ENCODE peak calls at places on chromosomes 1 and 21, in six cellular contexts. W, F, J, D, P and C are unnamed samples. For H3K4me1, the result is how much of the 10 kb centered on the place peaks cover.

GRCh38 chr1:218459878-218460277 is 114.7 kb downstream of the TGFB2 start:
- DNase-seq in W (no peak), F (peak), J (peak), D (peak), P (peak), C (peak)

GRCh38 chr1:29081201-29081600 is 42.5 kb downstream of the TMEM200B start:
- DNase-seq in W (no peak), F (no peak), J (no peak), D (no peak), P (no peak), C (no peak)

GRCh38 chr21:46229133-46229922 is 754 bp upstream of the LSS start:
- DNase-seq in W (no peak), F (peak), J (peak), D (no peak), P (peak), C (no peak)

GRCh38 chr1:178060789-178061556 is 32.9 kb upstream of the RASAL2 start:
- DNase-seq in W (no peak), F (peak), J (no peak), D (peak), P (no peak), C (peak)

GRCh38 chr1:197614916-197615692 is 160.2 kb downstream of the DENND1B start:
- DNase-seq in W (peak), F (peak), J (peak), D (no peak), P (peak), C (no peak)

GRCh38 chr1:45846931-45847330 is 43.5 kb downstream of the MAST2 start:
- DNase-seq in W (no peak), F (no peak), J (peak), D (no peak), P (peak), C (no peak)

GRCh38 chr1:218669431-218669830 is 324.3 kb downstream of the TGFB2 start:
- DNase-seq in W (no peak), F (no peak), J (no peak), D (no peak), P (no peak), C (no peak)

GRCh38 chr1:29829448-29830344 is 593.4 kb downstream of the PTPRU start:
- DNase-seq in W (no peak), F (no peak), J (no peak), D (no peak), P (no peak), C (no peak)

GRCh38 chr1:151372411-151372934 is at the start of gene SELENBP1:
- DNase-seq in W (peak), F (peak), J (peak), D (no peak), P (peak), C (peak)

GRCh38 chr1:79373481-79374132 is 367.1 kb upstream of the ADGRL4 start:
- DNase-seq in W (no peak), F (no peak), J (no peak), D (no peak), P (peak), C (no peak)

GRCh38 chr1:47230692-47231313 is 1.2 kb downstream of the TAL1 start:
- DNase-seq in W (no peak), F (no peak), J (no peak), D (no peak), P (no peak), C (peak)

GRCh38 chr21:38438476-38438893 is 59.8 kb downstream of the ERG start:
- DNase-seq in W (no peak), F (peak), J (peak), D (no peak), P (peak), C (no peak)

GRCh38 chr1:91166106-91166712 is 144.4 kb upstream of the ZNF644 start:
- DNase-seq in W (peak), F (peak), J (peak), D (no peak), P (peak), C (peak)

GRCh38 chr1:68384321-68384813 is 65.4 kb downstream of the RPE65 start:
- DNase-seq in W (no peak), F (peak), J (peak), D (peak), P (peak), C (no peak)

GRCh38 chr1:83083589-83084224 is 915.2 kb downstream of the TTLL7 start:
- DNase-seq in W (no peak), F (no peak), J (no peak), D (no peak), P (no peak), C (no peak)

GRCh38 chr1:186139706-186140105 is 235.3 kb downstream of the TPR start:
- DNase-seq in W (no peak), F (no peak), J (no peak), D (no peak), P (no peak), C (no peak)

GRCh38 chr1:1924378-1924777 is 5.3 kb upstream of the TMEM52 start:
- DNase-seq in W (no peak), F (no peak), J (no peak), D (no peak), P (no peak), C (peak)

GRCh38 chr1:203650012-203650836 is 23.6 kb downstream of the ATP2B4 start:
- DNase-seq in W (peak), F (peak), J (peak), D (no peak), P (peak), C (peak)
- H3K4me1 ChIP-seq in W (under half), F (under half), J (under half), D (under half), P (under half), C (under half)

DNA sequence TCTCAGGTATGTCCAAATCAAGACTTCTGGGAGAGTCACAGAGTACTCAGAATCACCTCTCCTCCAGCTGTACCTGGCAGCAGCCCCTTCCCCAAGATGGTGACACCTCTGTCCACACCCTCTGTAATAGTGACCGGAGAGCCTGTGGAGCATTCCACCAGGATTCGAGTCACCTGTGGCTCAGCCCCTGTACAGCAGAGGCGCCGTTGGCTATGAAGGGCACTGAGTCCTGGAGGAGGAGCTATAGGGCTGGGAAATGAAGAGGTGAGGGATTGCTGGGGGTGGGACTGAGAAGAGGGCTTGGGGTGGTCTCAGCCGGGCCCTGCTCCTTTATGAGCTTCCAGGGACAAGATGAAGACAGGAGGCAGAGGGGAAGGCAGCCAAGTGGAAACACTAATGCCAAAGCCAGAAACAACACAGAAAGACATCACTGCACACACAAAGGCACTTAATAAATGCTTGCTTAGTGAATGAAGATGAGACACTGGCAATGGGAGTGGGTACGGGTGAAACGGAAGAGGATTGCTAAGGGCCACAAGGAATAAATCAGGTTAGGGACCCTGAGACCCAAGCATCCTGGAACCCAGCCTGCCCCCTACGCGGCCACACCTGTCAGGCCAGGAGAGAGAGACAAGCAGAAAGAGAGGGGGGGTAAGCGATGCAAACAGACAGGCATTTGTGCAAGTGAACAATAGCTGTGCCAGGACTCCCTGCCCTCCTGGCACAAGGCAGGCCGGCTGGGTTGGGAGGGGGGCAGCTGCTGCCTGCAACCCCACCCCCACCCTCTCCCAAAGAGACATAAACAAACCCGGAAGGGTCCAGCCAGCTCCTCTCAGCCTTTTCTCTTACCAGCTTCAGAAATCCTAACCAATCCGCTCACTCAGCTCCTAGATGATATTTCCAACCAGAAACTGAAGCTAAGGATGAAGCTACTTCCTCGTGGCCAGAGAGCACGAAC is 3.9 kb downstream of the ARHGEF2 start:
- DNase-seq in W (no peak), F (no peak), J (no peak), D (no peak), P (no peak), C (no peak)
- H3K9ac ChIP-seq in W (peak), F (peak), J (no peak), D (no peak), P (no peak), C (peak)

GRCh38 chr1:61087574-61087973 is 5.2 kb downstream of the NFIA start:
- DNase-seq in W (no peak), F (no peak), J (no peak), D (no peak), P (no peak), C (no peak)

GRCh38 chr1:61090546-61090945 is 8.2 kb downstream of the NFIA start:
- DNase-seq in W (no peak), F (no peak), J (no peak), D (no peak), P (no peak), C (no peak)

GRCh38 chr1:61091455-61091854 is 9.1 kb downstream of the NFIA start:
- DNase-seq in W (no peak), F (no peak), J (no peak), D (no peak), P (peak), C (no peak)

GRCh38 chr1:61088163-61088840 is 5.9 kb downstream of the NFIA start:
- DNase-seq in W (no peak), F (no peak), J (no peak), D (no peak), P (no peak), C (no peak)

DNA sequence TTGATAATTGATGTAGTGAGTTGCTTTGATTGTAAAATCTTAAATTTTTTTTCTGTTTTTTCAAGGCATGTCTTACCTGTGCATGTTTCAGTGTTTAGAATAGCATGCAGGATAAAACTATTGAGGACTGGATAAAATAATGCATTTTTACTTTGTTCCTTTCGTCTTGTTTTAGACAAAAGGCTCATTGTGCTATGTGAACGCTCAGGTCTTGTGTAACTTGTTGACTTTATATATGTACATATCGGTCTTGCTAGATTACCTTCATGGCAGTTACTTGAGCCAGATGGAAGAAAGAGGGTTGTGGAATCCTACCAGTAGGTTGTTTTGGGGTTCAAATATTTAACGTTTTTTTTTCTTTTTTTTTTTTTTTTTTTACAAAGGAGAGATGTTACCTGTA is 7.0 kb downstream of the NFIA start:
- DNase-seq in W (no peak), F (no peak), J (peak), D (no peak), P (no peak), C (no peak)
- H3K4me1 ChIP-seq in W (under half), F (under half), J (under half), D (under half), P (under half), C (under half)

DNA sequence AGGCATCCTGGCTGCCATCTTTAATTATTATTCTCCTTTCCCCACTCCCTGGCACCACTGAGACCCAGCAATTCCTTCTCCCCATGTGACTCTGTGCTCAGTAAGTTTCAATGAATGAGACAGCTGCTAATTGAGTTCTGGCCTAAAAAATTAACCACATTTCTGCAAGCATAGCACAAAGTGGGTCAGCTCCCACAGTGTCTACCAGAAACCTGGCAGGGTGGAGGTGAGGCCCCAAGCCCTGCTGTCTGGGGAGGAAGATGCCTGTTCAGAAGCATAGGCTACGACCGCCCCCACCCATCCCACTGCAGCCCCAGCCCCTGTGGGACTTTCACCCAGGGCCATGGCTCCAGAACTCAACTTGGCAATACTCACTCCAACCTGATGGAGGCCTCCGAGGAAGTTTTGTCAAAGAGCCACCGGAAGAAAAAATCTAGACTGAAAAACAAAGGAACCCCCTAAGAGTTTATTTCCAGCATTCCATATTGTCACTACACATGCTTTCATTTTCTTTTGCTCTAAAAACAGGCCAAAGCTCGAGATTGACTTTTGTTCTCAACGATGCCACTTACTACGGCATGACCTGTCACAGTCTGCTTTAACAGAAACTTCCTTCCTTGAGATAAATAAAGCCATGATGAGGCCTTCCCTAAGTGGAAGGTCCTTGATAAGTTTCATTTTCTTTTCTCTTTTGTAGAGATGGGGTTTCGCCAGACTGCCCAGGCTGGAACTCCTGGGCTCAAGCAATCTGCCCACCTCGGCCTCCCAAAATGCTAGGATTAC is 26.5 kb downstream of the TMEM63A start:
- DNase-seq in W (no peak), F (no peak), J (no peak), D (no peak), P (no peak), C (no peak)
- H3K9ac ChIP-seq in W (no peak), F (no peak), J (no peak), D (no peak), P (no peak), C (no peak)

GRCh38 chr1:59436637-59437036 is 139.7 kb downstream of the FGGY start:
- DNase-seq in W (no peak), F (no peak), J (no peak), D (no peak), P (no peak), C (no peak)

GRCh38 chr1:59442492-59442891 is 145.6 kb downstream of the FGGY start:
- DNase-seq in W (no peak), F (no peak), J (no peak), D (no peak), P (no peak), C (no peak)

GRCh38 chr1:59433440-59433813 is 136.5 kb downstream of the FGGY start:
- DNase-seq in W (no peak), F (no peak), J (peak), D (no peak), P (no peak), C (no peak)

GRCh38 chr1:59434336-59434735 is 137.4 kb downstream of the FGGY start:
- DNase-seq in W (no peak), F (peak), J (peak), D (no peak), P (no peak), C (no peak)

GRCh38 chr1:59438058-59438560 is 141.2 kb downstream of the FGGY start:
- DNase-seq in W (no peak), F (no peak), J (no peak), D (no peak), P (no peak), C (no peak)
- H3K4me1 ChIP-seq in W (under half), F (under half), J (under half), D (under half), P (under half), C (under half)

DNA sequence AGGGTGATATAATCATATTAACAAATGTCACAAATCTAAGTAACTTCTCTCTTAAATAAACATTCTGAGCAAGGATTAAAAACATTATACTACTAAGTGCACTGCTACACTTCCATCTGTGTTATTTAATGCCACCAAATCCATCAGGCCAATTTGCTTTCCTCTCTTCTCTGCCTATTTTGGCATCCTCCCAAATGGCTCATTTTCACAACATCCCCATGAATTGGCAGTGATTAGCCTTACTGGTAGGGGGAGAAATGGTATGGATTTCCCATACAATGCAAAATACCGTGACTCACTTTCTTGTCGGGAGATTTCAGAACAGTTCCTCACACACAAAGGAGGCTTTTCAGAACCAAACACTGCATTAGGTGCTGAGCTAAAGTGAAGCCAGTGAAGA is 195.7 kb downstream of the MIS18A start:
- DNase-seq in W (no peak), F (peak), J (no peak), D (no peak), P (peak), C (no peak)
- H3K9ac ChIP-seq in W (no peak), F (no peak), J (no peak), D (no peak), P (no peak), C (no peak)

GRCh38 chr1:157151506-157151905 is 13.3 kb upstream of the ETV3 start:
- DNase-seq in W (no peak), F (no peak), J (no peak), D (no peak), P (no peak), C (no peak)

GRCh38 chr1:157150631-157151030 is 12.4 kb upstream of the ETV3 start:
- DNase-seq in W (no peak), F (no peak), J (no peak), D (no peak), P (no peak), C (no peak)

GRCh38 chr1:157153743-157154142 is 15.5 kb upstream of the ETV3 start:
- DNase-seq in W (peak), F (no peak), J (no peak), D (no peak), P (no peak), C (no peak)

GRCh38 chr1:157152510-157152909 is 14.3 kb upstream of the ETV3 start:
- DNase-seq in W (no peak), F (no peak), J (no peak), D (no peak), P (no peak), C (no peak)

DNA sequence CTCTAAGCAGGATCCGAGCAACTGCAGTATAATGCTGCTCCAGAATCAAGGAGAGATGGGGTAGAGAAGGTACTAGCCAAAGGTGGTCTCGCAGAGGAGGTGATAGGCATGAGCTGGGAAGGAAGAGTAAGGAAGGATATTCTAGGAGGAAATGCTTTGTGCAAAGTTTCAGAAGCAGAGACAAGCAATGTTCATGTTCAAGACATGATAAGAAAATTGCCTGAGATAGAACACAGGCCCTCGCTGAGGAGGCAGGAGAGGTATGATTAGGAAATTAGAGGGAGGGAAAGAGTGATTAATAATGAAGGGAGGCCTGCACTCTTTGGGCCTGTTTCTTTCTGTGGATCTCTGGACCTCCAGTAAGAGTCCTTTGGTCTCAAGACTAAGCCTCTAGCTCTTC is 12.9 kb upstream of the ETV3 start:
- DNase-seq in W (no peak), F (no peak), J (no peak), D (no peak), P (no peak), C (no peak)
- H3K4me1 ChIP-seq in W (under half), F (under half), J (under half), D (under half), P (under half), C (under half)

GRCh38 chr1:93345633-93346471 is at the start of gene DR1:
- DNase-seq in W (peak), F (peak), J (peak), D (peak), P (peak), C (peak)

GRCh38 chr1:93348104-93348780 is 2.5 kb downstream of the DR1 start:
- DNase-seq in W (no peak), F (no peak), J (peak), D (no peak), P (peak), C (no peak)

GRCh38 chr1:93349231-93350135 is 3.8 kb downstream of the DR1 start:
- DNase-seq in W (no peak), F (no peak), J (peak), D (no peak), P (peak), C (no peak)

GRCh38 chr1:93346472-93346991 is 825 bp downstream of the DR1 start:
- DNase-seq in W (peak), F (peak), J (peak), D (no peak), P (peak), C (no peak)

GRCh38 chr1:93347319-93347899 is 1.7 kb downstream of the DR1 start:
- DNase-seq in W (no peak), F (no peak), J (peak), D (no peak), P (peak), C (no peak)
- H3K9ac ChIP-seq in W (peak), F (peak), J (peak), D (peak), P (peak), C (peak)

DNA sequence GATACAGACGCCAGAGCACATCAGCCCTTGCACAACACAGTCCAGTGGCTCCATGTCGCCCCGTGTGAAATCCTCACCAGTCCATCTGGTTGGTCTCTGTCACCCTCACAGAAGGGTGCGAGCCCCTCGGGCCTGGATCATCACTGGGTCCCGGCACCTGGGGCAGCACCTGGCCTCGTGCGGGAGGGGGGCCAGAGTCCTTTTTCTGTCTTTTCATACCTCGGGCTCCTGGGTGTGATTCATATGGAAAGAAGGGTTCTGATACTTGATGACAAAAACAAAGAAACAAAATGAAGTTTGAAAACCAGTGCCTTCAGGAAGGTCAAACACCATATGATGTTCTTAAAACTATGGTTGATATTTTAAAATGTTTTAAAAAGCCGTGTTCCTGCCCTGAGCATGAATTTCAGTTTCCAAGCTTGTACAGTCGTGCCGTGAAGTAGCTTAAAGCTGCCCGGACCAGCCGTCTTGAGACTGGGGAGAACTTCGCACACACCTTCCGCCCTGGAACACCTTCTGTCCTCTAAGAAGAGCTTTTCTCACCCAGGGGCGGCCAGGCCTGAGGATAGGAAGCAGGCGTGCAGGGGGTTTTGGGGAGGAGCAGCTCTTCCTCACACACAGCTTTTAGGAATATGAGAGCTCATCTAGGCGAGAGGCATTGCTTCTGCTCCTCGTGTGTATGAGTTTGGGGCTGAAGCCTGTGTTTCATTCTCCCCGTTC is 35.2 kb downstream of the SLC37A1 start:
- DNase-seq in W (no peak), F (no peak), J (no peak), D (no peak), P (no peak), C (no peak)
- H3K4me1 ChIP-seq in W (under half), F (under half), J (under half), D (under half), P (under half), C (under half)